ENCODE peak calls at places on chromosomes 12 and 14, in five cellular contexts. One of them, this sample, is unnamed.

GRCh38 chr12:34346372-34347034 is 324.2 kb downstream of the ALG10 start:
- DNase-seq in H9: no peak
- DNase-seq in mesendoderm: no peak
- DNase-seq in neuronal stem cell: no peak
- DNase-seq in IMR-90: no peak
- DNase-seq in this sample: no peak

GRCh38 chr12:101962486-101962885 is 85.1 kb downstream of the DRAM1 start:
- DNase-seq in H9: no peak
- DNase-seq in mesendoderm: no peak
- DNase-seq in neuronal stem cell: no peak
- DNase-seq in IMR-90: peak
- DNase-seq in this sample: no peak

GRCh38 chr12:114403044-114403689 is 2.8 kb downstream of the TBX5 start:
- DNase-seq in H9: peak
- DNase-seq in mesendoderm: peak
- DNase-seq in neuronal stem cell: peak
- DNase-seq in IMR-90: peak
- DNase-seq in this sample: no peak

GRCh38 chr12:124459852-124460645 is 107.4 kb downstream of the NCOR2 start:
- DNase-seq in H9: no peak
- DNase-seq in mesendoderm: no peak
- DNase-seq in neuronal stem cell: no peak
- DNase-seq in IMR-90: no peak
- DNase-seq in this sample: no peak

GRCh38 chr12:39368891-39369290 is 74.0 kb downstream of the KIF21A start:
- DNase-seq in H9: no peak
- DNase-seq in mesendoderm: no peak
- DNase-seq in neuronal stem cell: no peak
- DNase-seq in IMR-90: no peak
- DNase-seq in this sample: peak

GRCh38 chr14:96479435-96480146 is 22.6 kb upstream of the PAPOLA start:
- DNase-seq in H9: no peak
- DNase-seq in mesendoderm: no peak
- DNase-seq in neuronal stem cell: no peak
- DNase-seq in IMR-90: peak
- DNase-seq in this sample: peak

GRCh38 chr14:21056520-21057163 is 980 bp upstream of the RNASE8 start:
- DNase-seq in H9: no peak
- DNase-seq in mesendoderm: no peak
- DNase-seq in neuronal stem cell: no peak
- DNase-seq in IMR-90: no peak
- DNase-seq in this sample: no peak

GRCh38 chr12:122318607-122319311 is 52.5 kb upstream of the VPS33A start:
- DNase-seq in H9: no peak
- DNase-seq in mesendoderm: no peak
- DNase-seq in neuronal stem cell: no peak
- DNase-seq in IMR-90: peak
- DNase-seq in this sample: no peak

GRCh38 chr12:107513184-107513583 is 172.4 kb upstream of the PWP1 start:
- DNase-seq in H9: no peak
- DNase-seq in mesendoderm: no peak
- DNase-seq in neuronal stem cell: no peak
- DNase-seq in IMR-90: no peak
- DNase-seq in this sample: no peak

GRCh38 chr14:36944307-36945010 is 227.9 kb downstream of the SLC25A21 start:
- DNase-seq in H9: no peak
- DNase-seq in mesendoderm: no peak
- DNase-seq in neuronal stem cell: no peak
- DNase-seq in IMR-90: peak
- DNase-seq in this sample: no peak

GRCh38 chr12:1630081-1630826 is 1.2 kb downstream of the WNT5B start:
- DNase-seq in H9: peak
- DNase-seq in mesendoderm: peak
- DNase-seq in neuronal stem cell: no peak
- DNase-seq in IMR-90: no peak
- DNase-seq in this sample: no peak

GRCh38 chr12:124709722-124710656 is 142.6 kb upstream of the NCOR2 start:
- DNase-seq in H9: no peak
- DNase-seq in mesendoderm: no peak
- DNase-seq in neuronal stem cell: no peak
- DNase-seq in IMR-90: peak
- DNase-seq in this sample: peak

GRCh38 chr12:26799741-26800140 is 33.3 kb downstream of the ITPR2 start:
- DNase-seq in H9: no peak
- DNase-seq in mesendoderm: no peak
- DNase-seq in neuronal stem cell: no peak
- DNase-seq in IMR-90: no peak
- DNase-seq in this sample: no peak

GRCh38 chr12:80939231-80939950 is 1.7 kb upstream of the LIN7A start:
- DNase-seq in H9: no peak
- DNase-seq in mesendoderm: no peak
- DNase-seq in neuronal stem cell: no peak
- DNase-seq in IMR-90: no peak
- DNase-seq in this sample: no peak

GRCh38 chr12:124720687-124721500 is 142.8 kb downstream of the SCARB1 start:
- DNase-seq in H9: no peak
- DNase-seq in mesendoderm: no peak
- DNase-seq in neuronal stem cell: no peak
- DNase-seq in IMR-90: peak
- DNase-seq in this sample: peak

GRCh38 chr14:21978184-21978998 is 304.8 kb upstream of the OR4E1 start:
- DNase-seq in H9: peak
- DNase-seq in mesendoderm: peak
- DNase-seq in neuronal stem cell: peak
- DNase-seq in IMR-90: peak
- DNase-seq in this sample: peak

GRCh38 chr12:8501720-8502119 is 11.6 kb upstream of the CLEC4D start:
- DNase-seq in H9: no peak
- DNase-seq in mesendoderm: no peak
- DNase-seq in neuronal stem cell: no peak
- DNase-seq in IMR-90: no peak
- DNase-seq in this sample: no peak

GRCh38 chr12:20305470-20305869 is 62.9 kb upstream of the PDE3A start:
- DNase-seq in H9: no peak
- DNase-seq in mesendoderm: no peak
- DNase-seq in neuronal stem cell: no peak
- DNase-seq in IMR-90: peak
- DNase-seq in this sample: no peak

GRCh38 chr12:93122089-93122488 is 193.0 kb upstream of the EEA1 start:
- DNase-seq in H9: no peak
- DNase-seq in mesendoderm: no peak
- DNase-seq in neuronal stem cell: no peak
- DNase-seq in IMR-90: peak
- DNase-seq in this sample: no peak

GRCh38 chr14:80906336-80906735 is 35.2 kb downstream of the CEP128 start:
- DNase-seq in H9: no peak
- DNase-seq in mesendoderm: no peak
- DNase-seq in neuronal stem cell: no peak
- DNase-seq in IMR-90: no peak
- DNase-seq in this sample: no peak

GRCh38 chr12:51941669-51942455 is 9.6 kb upstream of the ACVR1B start:
- DNase-seq in H9: no peak
- DNase-seq in mesendoderm: no peak
- DNase-seq in neuronal stem cell: no peak
- DNase-seq in IMR-90: no peak
- DNase-seq in this sample: no peak

GRCh38 chr12:44816446-44817017 is 59.6 kb downstream of the NELL2 start:
- DNase-seq in H9: no peak
- DNase-seq in mesendoderm: no peak
- DNase-seq in neuronal stem cell: no peak
- DNase-seq in IMR-90: no peak
- DNase-seq in this sample: no peak

GRCh38 chr12:48687595-48687994 is 5.6 kb upstream of the KANSL2 start:
- DNase-seq in H9: no peak
- DNase-seq in mesendoderm: no peak
- DNase-seq in neuronal stem cell: no peak
- DNase-seq in IMR-90: no peak
- DNase-seq in this sample: no peak

GRCh38 chr12:117188961-117189724 is 1.1 kb downstream of the FBXO21 start:
- DNase-seq in H9: no peak
- DNase-seq in mesendoderm: peak
- DNase-seq in neuronal stem cell: peak
- DNase-seq in IMR-90: peak
- DNase-seq in this sample: peak

GRCh38 chr12:120999191-121000120 is 16.8 kb downstream of the C12orf43 start:
- DNase-seq in H9: peak
- DNase-seq in mesendoderm: peak
- DNase-seq in neuronal stem cell: no peak
- DNase-seq in IMR-90: peak
- DNase-seq in this sample: no peak

GRCh38 chr12:109518820-109519665 is 41.6 kb downstream of the UBE3B start:
- DNase-seq in H9: peak
- DNase-seq in mesendoderm: peak
- DNase-seq in neuronal stem cell: peak
- DNase-seq in IMR-90: peak
- DNase-seq in this sample: peak
- H4K8ac ChIP-seq in H9: no peak
- H4K8ac ChIP-seq in mesendoderm: no peak
- H4K8ac ChIP-seq in neuronal stem cell: no peak
- H4K8ac ChIP-seq in IMR-90: peak
- H4K8ac ChIP-seq in this sample: no peak

GRCh38 chr12:50026691-50027090 is 1.4 kb upstream of the RACGAP1 start:
- DNase-seq in H9: no peak
- DNase-seq in mesendoderm: no peak
- DNase-seq in neuronal stem cell: no peak
- DNase-seq in IMR-90: no peak
- DNase-seq in this sample: no peak

GRCh38 chr12:50022903-50023302 is 2.4 kb downstream of the RACGAP1 start:
- DNase-seq in H9: no peak
- DNase-seq in mesendoderm: no peak
- DNase-seq in neuronal stem cell: no peak
- DNase-seq in IMR-90: no peak
- DNase-seq in this sample: no peak

GRCh38 chr12:50024227-50024626 is 1.1 kb downstream of the RACGAP1 start:
- DNase-seq in H9: no peak
- DNase-seq in mesendoderm: no peak
- DNase-seq in neuronal stem cell: no peak
- DNase-seq in IMR-90: no peak
- DNase-seq in this sample: no peak

GRCh38 chr12:50024804-50025186 is 499 bp downstream of the RACGAP1 start:
- DNase-seq in H9: no peak
- DNase-seq in mesendoderm: no peak
- DNase-seq in neuronal stem cell: no peak
- DNase-seq in IMR-90: no peak
- DNase-seq in this sample: no peak

DNA sequence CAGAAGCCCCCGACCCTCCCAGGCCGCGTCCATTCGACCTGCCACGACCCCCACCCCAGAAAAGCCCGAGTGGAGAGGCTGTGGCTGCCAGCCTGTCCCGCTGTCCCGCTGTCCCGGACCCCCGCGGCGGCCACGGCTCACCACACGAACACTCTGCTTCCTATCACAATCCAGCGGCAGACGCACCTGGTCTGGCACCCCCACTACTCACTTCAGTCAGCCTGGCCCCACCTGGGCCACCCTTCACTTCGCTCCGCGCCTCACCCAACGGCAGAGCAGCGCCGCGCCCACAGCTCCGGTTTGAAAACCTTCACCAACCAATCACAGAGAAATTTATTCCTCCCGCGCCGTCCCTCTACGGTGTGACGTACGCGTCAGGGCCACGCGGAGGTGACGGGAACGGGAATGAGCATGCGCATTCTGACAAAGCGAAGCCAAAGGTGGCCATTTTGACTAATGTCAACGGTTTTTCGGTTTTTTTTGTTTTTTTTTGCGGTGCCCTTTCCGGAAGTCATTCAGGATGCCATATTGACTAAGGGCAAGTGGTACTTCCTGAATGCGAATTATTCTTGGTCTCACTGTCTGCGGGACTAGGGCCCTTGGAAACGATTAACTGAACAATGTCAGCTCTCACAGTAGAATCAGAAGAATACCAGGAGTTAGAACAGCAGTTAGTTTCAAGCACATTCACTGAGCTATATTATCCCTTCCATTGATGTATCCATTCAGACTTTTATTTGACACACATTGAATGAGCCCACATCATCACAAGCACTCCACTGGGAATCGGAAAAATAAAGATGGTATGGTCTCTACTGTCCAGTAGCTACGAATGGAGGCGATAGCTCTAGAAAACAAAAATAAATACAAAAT is at the start of gene RACGAP1:
- DNase-seq in H9: peak
- DNase-seq in mesendoderm: peak
- DNase-seq in neuronal stem cell: peak
- DNase-seq in IMR-90: peak
- DNase-seq in this sample: peak
- H4K8ac ChIP-seq in H9: no peak
- H4K8ac ChIP-seq in mesendoderm: peak
- H4K8ac ChIP-seq in neuronal stem cell: no peak
- H4K8ac ChIP-seq in IMR-90: peak
- H4K8ac ChIP-seq in this sample: peak

GRCh38 chr12:53214687-53215455 is 7.8 kb upstream of the ITGB7 start:
- DNase-seq in H9: peak
- DNase-seq in mesendoderm: peak
- DNase-seq in neuronal stem cell: no peak
- DNase-seq in IMR-90: no peak
- DNase-seq in this sample: no peak
- H4K8ac ChIP-seq in H9: no peak
- H4K8ac ChIP-seq in mesendoderm: no peak
- H4K8ac ChIP-seq in neuronal stem cell: no peak
- H4K8ac ChIP-seq in IMR-90: no peak
- H4K8ac ChIP-seq in this sample: no peak

DNA sequence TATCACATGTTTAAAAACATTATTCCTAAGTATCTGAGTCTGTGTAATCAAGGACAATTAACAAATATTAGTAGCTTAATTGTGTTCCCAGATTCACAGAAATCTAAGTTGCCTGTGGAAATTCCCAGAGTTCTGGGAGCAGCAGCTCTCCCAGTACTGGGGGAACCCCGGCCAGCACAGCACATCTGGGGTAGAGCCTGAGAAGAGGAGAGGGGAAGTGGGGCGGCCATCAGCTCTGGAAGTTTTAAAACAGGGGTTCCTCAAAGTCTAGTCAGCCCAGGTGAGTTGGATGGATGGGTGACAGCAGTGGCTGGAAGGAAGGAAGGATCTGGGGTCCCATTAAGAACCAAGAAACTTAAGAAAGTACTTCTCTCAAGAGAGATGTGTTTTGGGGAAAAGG is 24.5 kb downstream of the PRICKLE1 start:
- DNase-seq in H9: no peak
- DNase-seq in mesendoderm: no peak
- DNase-seq in neuronal stem cell: no peak
- DNase-seq in IMR-90: no peak
- DNase-seq in this sample: no peak
- H4K8ac ChIP-seq in H9: no peak
- H4K8ac ChIP-seq in mesendoderm: no peak
- H4K8ac ChIP-seq in neuronal stem cell: no peak
- H4K8ac ChIP-seq in IMR-90: peak
- H4K8ac ChIP-seq in this sample: no peak

GRCh38 chr14:104316121-104316722 is 177.8 kb downstream of the KIF26A start:
- DNase-seq in H9: no peak
- DNase-seq in mesendoderm: no peak
- DNase-seq in neuronal stem cell: no peak
- DNase-seq in IMR-90: no peak
- DNase-seq in this sample: no peak
- H4K8ac ChIP-seq in H9: no peak
- H4K8ac ChIP-seq in mesendoderm: no peak
- H4K8ac ChIP-seq in neuronal stem cell: peak
- H4K8ac ChIP-seq in IMR-90: no peak
- H4K8ac ChIP-seq in this sample: no peak